ENCODE peak calls at places on chromosomes 5 and 9, in seven cellular contexts. One of them, this sample, is unnamed.

GRCh38 chr5:94021246-94021645 is 279.8 kb upstream of the POU5F2 start:
- DNase-seq in IMR-90: peak
- DNase-seq in T-cell: no peak
- DNase-seq in Calu3: peak
- DNase-seq in iPS-NIHi11: peak
- DNase-seq in HFF-Myc: peak
- DNase-seq in gastrocnemius medialis: no peak
- DNase-seq in this sample: peak

GRCh38 chr5:124605516-124605915 is 140.9 kb downstream of the ZNF608 start:
- DNase-seq in IMR-90: peak
- DNase-seq in T-cell: no peak
- DNase-seq in Calu3: no peak
- DNase-seq in iPS-NIHi11: no peak
- DNase-seq in HFF-Myc: no peak
- DNase-seq in gastrocnemius medialis: peak
- DNase-seq in this sample: no peak

GRCh38 chr5:72324186-72324825 is 4.1 kb downstream of the PTCD2 start:
- DNase-seq in IMR-90: no peak
- DNase-seq in T-cell: no peak
- DNase-seq in Calu3: no peak
- DNase-seq in iPS-NIHi11: no peak
- DNase-seq in HFF-Myc: no peak
- DNase-seq in gastrocnemius medialis: no peak
- DNase-seq in this sample: peak

GRCh38 chr9:90016272-90016671 is 411.5 kb downstream of the GADD45G start:
- DNase-seq in IMR-90: no peak
- DNase-seq in T-cell: no peak
- DNase-seq in Calu3: no peak
- DNase-seq in iPS-NIHi11: no peak
- DNase-seq in HFF-Myc: no peak
- DNase-seq in gastrocnemius medialis: no peak
- DNase-seq in this sample: no peak

GRCh38 chr9:82504620-82505019 is 516.0 kb downstream of the SPATA31D1 start:
- DNase-seq in IMR-90: no peak
- DNase-seq in T-cell: no peak
- DNase-seq in Calu3: no peak
- DNase-seq in iPS-NIHi11: no peak
- DNase-seq in HFF-Myc: no peak
- DNase-seq in gastrocnemius medialis: no peak
- DNase-seq in this sample: no peak

GRCh38 chr5:158616707-158617106 is 483.0 kb downstream of the EBF1 start:
- DNase-seq in IMR-90: no peak
- DNase-seq in T-cell: no peak
- DNase-seq in Calu3: no peak
- DNase-seq in iPS-NIHi11: no peak
- DNase-seq in HFF-Myc: no peak
- DNase-seq in gastrocnemius medialis: no peak
- DNase-seq in this sample: no peak

GRCh38 chr9:133202688-133203453 is 6.2 kb downstream of the OBP2B start:
- DNase-seq in IMR-90: no peak
- DNase-seq in T-cell: no peak
- DNase-seq in Calu3: no peak
- DNase-seq in iPS-NIHi11: no peak
- DNase-seq in HFF-Myc: no peak
- DNase-seq in gastrocnemius medialis: no peak
- DNase-seq in this sample: no peak

GRCh38 chr9:114677418-114677817 is 4.6 kb downstream of the TEX48 start:
- DNase-seq in IMR-90: peak
- DNase-seq in T-cell: no peak
- DNase-seq in Calu3: peak
- DNase-seq in iPS-NIHi11: peak
- DNase-seq in HFF-Myc: peak
- DNase-seq in gastrocnemius medialis: no peak
- DNase-seq in this sample: peak

GRCh38 chr5:170132642-170133448 is 27.1 kb downstream of the FOXI1 start:
- DNase-seq in IMR-90: peak
- DNase-seq in T-cell: no peak
- DNase-seq in Calu3: no peak
- DNase-seq in iPS-NIHi11: no peak
- DNase-seq in HFF-Myc: peak
- DNase-seq in gastrocnemius medialis: no peak
- DNase-seq in this sample: peak

GRCh38 chr5:170275376-170275994 is 22.1 kb downstream of the LCP2 start:
- DNase-seq in IMR-90: no peak
- DNase-seq in T-cell: no peak
- DNase-seq in Calu3: no peak
- DNase-seq in iPS-NIHi11: no peak
- DNase-seq in HFF-Myc: no peak
- DNase-seq in gastrocnemius medialis: no peak
- DNase-seq in this sample: no peak

GRCh38 chr9:109716631-109717030 is 63.4 kb upstream of the PALM2AKAP2 start:
- DNase-seq in IMR-90: no peak
- DNase-seq in T-cell: no peak
- DNase-seq in Calu3: no peak
- DNase-seq in iPS-NIHi11: no peak
- DNase-seq in HFF-Myc: no peak
- DNase-seq in gastrocnemius medialis: no peak
- DNase-seq in this sample: no peak

GRCh38 chr9:22010881-22011625 is 1.9 kb upstream of the CDKN2B start:
- DNase-seq in IMR-90: peak
- DNase-seq in T-cell: no peak
- DNase-seq in Calu3: no peak
- DNase-seq in iPS-NIHi11: peak
- DNase-seq in HFF-Myc: no peak
- DNase-seq in gastrocnemius medialis: no peak
- DNase-seq in this sample: no peak

GRCh38 chr9:96299823-96300222 is 2.2 kb downstream of the HSD17B3 start:
- DNase-seq in IMR-90: peak
- DNase-seq in T-cell: no peak
- DNase-seq in Calu3: no peak
- DNase-seq in iPS-NIHi11: no peak
- DNase-seq in HFF-Myc: peak
- DNase-seq in gastrocnemius medialis: no peak
- DNase-seq in this sample: peak

GRCh38 chr5:1998348-1998669 is 115.6 kb upstream of the IRX4 start:
- DNase-seq in IMR-90: no peak
- DNase-seq in T-cell: no peak
- DNase-seq in Calu3: no peak
- DNase-seq in iPS-NIHi11: no peak
- DNase-seq in HFF-Myc: no peak
- DNase-seq in gastrocnemius medialis: no peak
- DNase-seq in this sample: no peak

GRCh38 chr9:133429641-133430161 is 7.5 kb downstream of the ADAMTS13 start:
- DNase-seq in IMR-90: peak
- DNase-seq in T-cell: no peak
- DNase-seq in Calu3: no peak
- DNase-seq in iPS-NIHi11: peak
- DNase-seq in HFF-Myc: no peak
- DNase-seq in gastrocnemius medialis: no peak
- DNase-seq in this sample: no peak

GRCh38 chr5:102049517-102049916 is 246.6 kb downstream of the SLCO4C1 start:
- DNase-seq in IMR-90: no peak
- DNase-seq in T-cell: no peak
- DNase-seq in Calu3: no peak
- DNase-seq in iPS-NIHi11: no peak
- DNase-seq in HFF-Myc: no peak
- DNase-seq in gastrocnemius medialis: no peak
- DNase-seq in this sample: no peak

GRCh38 chr5:121976979-121977378 is 15.2 kb downstream of the SRFBP1 start:
- DNase-seq in IMR-90: peak
- DNase-seq in T-cell: no peak
- DNase-seq in Calu3: no peak
- DNase-seq in iPS-NIHi11: no peak
- DNase-seq in HFF-Myc: no peak
- DNase-seq in gastrocnemius medialis: no peak
- DNase-seq in this sample: no peak

GRCh38 chr5:128539038-128539429 is 989 bp upstream of the FBN2 start:
- DNase-seq in IMR-90: no peak
- DNase-seq in T-cell: no peak
- DNase-seq in Calu3: no peak
- DNase-seq in iPS-NIHi11: peak
- DNase-seq in HFF-Myc: no peak
- DNase-seq in gastrocnemius medialis: no peak
- DNase-seq in this sample: no peak

GRCh38 chr5:167861134-167861930 is 430.1 kb upstream of the WWC1 start:
- DNase-seq in IMR-90: no peak
- DNase-seq in T-cell: no peak
- DNase-seq in Calu3: peak
- DNase-seq in iPS-NIHi11: peak
- DNase-seq in HFF-Myc: no peak
- DNase-seq in gastrocnemius medialis: no peak
- DNase-seq in this sample: peak

GRCh38 chr9:28121353-28121752 is 548.1 kb upstream of the C9orf72 start:
- DNase-seq in IMR-90: no peak
- DNase-seq in T-cell: no peak
- DNase-seq in Calu3: no peak
- DNase-seq in iPS-NIHi11: no peak
- DNase-seq in HFF-Myc: no peak
- DNase-seq in gastrocnemius medialis: no peak
- DNase-seq in this sample: no peak

GRCh38 chr9:71814805-71815204 is 46.5 kb upstream of the CEMIP2 start:
- DNase-seq in IMR-90: no peak
- DNase-seq in T-cell: no peak
- DNase-seq in Calu3: no peak
- DNase-seq in iPS-NIHi11: no peak
- DNase-seq in HFF-Myc: no peak
- DNase-seq in gastrocnemius medialis: no peak
- DNase-seq in this sample: no peak

GRCh38 chr5:314676-315487 is 6.6 kb upstream of the AHRR start:
- DNase-seq in IMR-90: no peak
- DNase-seq in T-cell: no peak
- DNase-seq in Calu3: no peak
- DNase-seq in iPS-NIHi11: no peak
- DNase-seq in HFF-Myc: no peak
- DNase-seq in gastrocnemius medialis: no peak
- DNase-seq in this sample: no peak

GRCh38 chr9:127873223-127873691 is 4.2 kb downstream of the AK1 start:
- DNase-seq in IMR-90: no peak
- DNase-seq in T-cell: no peak
- DNase-seq in Calu3: no peak
- DNase-seq in iPS-NIHi11: no peak
- DNase-seq in HFF-Myc: no peak
- DNase-seq in gastrocnemius medialis: no peak
- DNase-seq in this sample: no peak

GRCh38 chr5:68215888-68216736 is 556 bp downstream of the PIK3R1 start:
- DNase-seq in IMR-90: peak
- DNase-seq in T-cell: peak
- DNase-seq in Calu3: peak
- DNase-seq in iPS-NIHi11: peak
- DNase-seq in HFF-Myc: no peak
- DNase-seq in gastrocnemius medialis: peak
- DNase-seq in this sample: peak

GRCh38 chr5:165137701-165138100 is 1632.3 kb downstream of the MAT2B start:
- DNase-seq in IMR-90: no peak
- DNase-seq in T-cell: no peak
- DNase-seq in Calu3: no peak
- DNase-seq in iPS-NIHi11: no peak
- DNase-seq in HFF-Myc: no peak
- DNase-seq in gastrocnemius medialis: no peak
- DNase-seq in this sample: no peak

GRCh38 chr5:151812757-151813309 is 41.1 kb downstream of the G3BP1 start:
- DNase-seq in IMR-90: peak
- DNase-seq in T-cell: no peak
- DNase-seq in Calu3: no peak
- DNase-seq in iPS-NIHi11: no peak
- DNase-seq in HFF-Myc: no peak
- DNase-seq in gastrocnemius medialis: no peak
- DNase-seq in this sample: no peak

GRCh38 chr9:32502459-32502858 is 23.5 kb downstream of the RIGI start:
- DNase-seq in IMR-90: peak
- DNase-seq in T-cell: no peak
- DNase-seq in Calu3: peak
- DNase-seq in iPS-NIHi11: no peak
- DNase-seq in HFF-Myc: peak
- DNase-seq in gastrocnemius medialis: no peak
- DNase-seq in this sample: peak

GRCh38 chr5:18745591-18745987 is 1111.3 kb downstream of the TAF11L14 start:
- DNase-seq in IMR-90: no peak
- DNase-seq in T-cell: no peak
- DNase-seq in Calu3: peak
- DNase-seq in iPS-NIHi11: no peak
- DNase-seq in HFF-Myc: no peak
- DNase-seq in gastrocnemius medialis: no peak
- DNase-seq in this sample: peak

GRCh38 chr9:101472891-101473290 is 37.3 kb upstream of the ALDOB start:
- DNase-seq in IMR-90: no peak
- DNase-seq in T-cell: no peak
- DNase-seq in Calu3: no peak
- DNase-seq in iPS-NIHi11: no peak
- DNase-seq in HFF-Myc: no peak
- DNase-seq in gastrocnemius medialis: no peak
- DNase-seq in this sample: no peak

GRCh38 chr9:91795500-91796241 is 154.4 kb downstream of the ROR2 start:
- DNase-seq in IMR-90: peak
- DNase-seq in T-cell: no peak
- DNase-seq in Calu3: no peak
- DNase-seq in iPS-NIHi11: no peak
- DNase-seq in HFF-Myc: no peak
- DNase-seq in gastrocnemius medialis: no peak
- DNase-seq in this sample: peak

GRCh38 chr9:114883709-114884108 is 46.7 kb downstream of the TNFSF8 start:
- DNase-seq in IMR-90: no peak
- DNase-seq in T-cell: no peak
- DNase-seq in Calu3: no peak
- DNase-seq in iPS-NIHi11: no peak
- DNase-seq in HFF-Myc: no peak
- DNase-seq in gastrocnemius medialis: no peak
- DNase-seq in this sample: no peak

GRCh38 chr5:4058899-4059298 is 463.3 kb downstream of the IRX1 start:
- DNase-seq in IMR-90: no peak
- DNase-seq in T-cell: no peak
- DNase-seq in Calu3: no peak
- DNase-seq in iPS-NIHi11: no peak
- DNase-seq in HFF-Myc: no peak
- DNase-seq in gastrocnemius medialis: no peak
- DNase-seq in this sample: peak

This sample was measured in Caki2.